ENCODE peak calls at places on chromosomes 16 and 17, in ten cellular contexts. J is A549, L is stomach, D is ovary, O is transverse colon, B is tibial nerve, H is suprapubic skin, S is H1, G is K562, W is sigmoid colon. A is an unnamed sample. For H3K4me1 and H3K9me3, the result is how much of the 10 kb centered on the place peaks cover.

GRCh38 chr17:5950871-5951270 is 119.3 kb upstream of the WSCD1 start:
- DNase-seq in J (no peak), L (no peak), D (no peak), O (no peak), B (no peak), H (no peak), S (no peak), G (no peak), W (no peak), A (no peak)

GRCh38 chr16:89315791-89316581 is 98.5 kb downstream of the ZNF778 start:
- DNase-seq in J (no peak), L (peak), D (no peak), O (peak), B (no peak), H (no peak), S (no peak), G (peak), W (no peak), A (no peak)

GRCh38 chr17:64941045-64941444 is 21.8 kb upstream of the LRRC37A3 start:
- DNase-seq in J (no peak), L (no peak), D (no peak), O (no peak), B (no peak), H (no peak), S (no peak), G (no peak), W (no peak), A (no peak)

GRCh38 chr17:61461967-61462733 is 9.9 kb downstream of the TBX4 start:
- DNase-seq in J (no peak), L (no peak), D (no peak), O (no peak), B (no peak), H (no peak), S (peak), G (peak), W (peak), A (no peak)

GRCh38 chr16:65214196-65214595 is 92.3 kb upstream of the CDH11 start:
- DNase-seq in J (no peak), L (no peak), D (no peak), O (no peak), B (no peak), H (no peak), S (no peak), G (no peak), W (no peak), A (no peak)

GRCh38 chr17:63940584-63940983 is 8.5 kb upstream of the CD79B start:
- DNase-seq in J (no peak), L (no peak), D (no peak), O (no peak), B (no peak), H (no peak), S (no peak), G (no peak), W (no peak), A (no peak)

GRCh38 chr17:40480501-40481003 is 20.9 kb downstream of the TNS4 start:
- DNase-seq in J (peak), L (peak), D (no peak), O (peak), B (no peak), H (no peak), S (no peak), G (no peak), W (no peak), A (no peak)

GRCh38 chr16:67000384-67001158 is 12.2 kb downstream of the CES4A start:
- DNase-seq in J (peak), L (peak), D (peak), O (peak), B (peak), H (peak), S (peak), G (peak), W (peak), A (no peak)

GRCh38 chr17:17781591-17782424 is 55.0 kb downstream of the SREBF1 start:
- DNase-seq in J (peak), L (peak), D (peak), O (peak), B (peak), H (no peak), S (peak), G (no peak), W (peak), A (no peak)

GRCh38 chr17:353213-353837 is 718 bp upstream of the RPH3AL start:
- DNase-seq in J (peak), L (no peak), D (no peak), O (no peak), B (peak), H (no peak), S (no peak), G (no peak), W (no peak), A (no peak)

GRCh38 chr17:71423871-71424546 is 696.8 kb upstream of the SOX9 start:
- DNase-seq in J (no peak), L (no peak), D (no peak), O (no peak), B (no peak), H (no peak), S (no peak), G (no peak), W (no peak), A (no peak)

GRCh38 chr17:7445011-7445927 is at the start of gene CHRNB1:
- DNase-seq in J (peak), L (peak), D (peak), O (peak), B (peak), H (peak), S (peak), G (peak), W (peak), A (peak)

GRCh38 chr17:42067371-42068180 is 17.2 kb upstream of the C17orf113 start:
- DNase-seq in J (peak), L (peak), D (peak), O (peak), B (peak), H (peak), S (peak), G (peak), W (peak), A (peak)

DNA sequence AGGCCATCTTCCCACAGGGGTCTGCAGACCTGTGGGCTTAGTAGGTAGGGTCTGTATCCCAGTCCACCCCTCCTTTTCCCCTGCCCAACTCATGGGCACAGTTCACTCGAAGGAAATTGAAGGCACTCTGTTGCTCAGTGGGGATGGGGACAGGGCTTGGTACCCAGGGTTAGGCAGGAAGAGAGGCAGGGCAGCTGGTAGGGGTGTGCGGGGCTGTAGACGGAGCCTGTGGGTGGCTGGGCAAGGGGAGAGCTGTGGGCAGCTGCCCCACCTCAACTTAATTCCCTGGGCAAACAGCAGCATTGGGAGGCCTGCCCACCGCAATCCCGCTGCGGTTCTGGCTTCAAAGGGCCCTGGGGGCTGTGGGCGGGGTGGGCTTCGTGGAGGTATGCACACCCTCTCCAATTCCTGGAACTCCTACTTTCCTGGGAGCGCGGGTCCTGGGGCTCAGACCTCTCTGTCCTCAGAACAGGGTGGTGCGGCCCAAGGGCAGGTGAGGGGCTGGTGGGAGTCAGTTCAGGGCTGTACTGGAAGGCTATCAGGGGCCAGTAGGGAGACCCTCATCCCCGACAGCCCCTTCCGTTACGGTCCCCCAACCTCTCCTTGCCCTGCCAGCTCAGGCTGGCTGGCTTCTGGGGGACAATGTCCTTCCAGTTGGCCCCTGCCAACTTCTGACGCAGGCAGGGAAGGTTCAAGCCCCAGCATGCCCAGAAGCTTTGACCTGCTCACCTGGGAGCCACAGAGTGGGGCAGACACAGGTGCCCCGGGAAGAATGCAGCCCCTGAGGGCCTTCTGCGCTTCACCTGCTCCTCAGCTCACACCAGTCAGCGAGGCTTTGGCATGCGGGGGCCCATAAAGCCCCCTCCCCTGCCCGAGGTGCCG is 9.1 kb downstream of the FOXJ1 start:
- DNase-seq in J (no peak), L (no peak), D (no peak), O (no peak), B (no peak), H (no peak), S (no peak), G (no peak), W (no peak), A (no peak)
- TF ChIP-seq EP300 in J (no peak), L (no peak), D (no peak), O (no peak), B (no peak), H (no peak), S (no peak), G (no peak), W (no peak), A (no peak)

DNA sequence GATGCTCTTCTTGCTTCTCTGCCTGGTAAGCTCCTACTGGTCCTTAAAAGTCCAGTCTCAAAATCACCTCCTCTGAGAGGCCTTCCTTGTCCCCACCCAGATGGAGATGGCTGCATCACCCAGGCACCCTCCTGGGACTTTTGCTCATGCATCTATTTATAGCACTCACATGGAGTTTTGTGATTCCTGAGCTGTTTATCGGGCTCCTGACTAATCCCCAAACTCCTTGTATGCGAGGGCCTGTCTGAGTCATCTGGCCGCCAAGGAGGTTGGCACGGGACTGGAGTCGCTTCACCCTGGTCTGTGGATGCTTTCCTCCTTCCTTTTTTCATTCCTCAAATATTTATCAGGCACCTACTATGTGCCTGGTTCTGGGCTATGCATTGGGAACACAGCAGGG is 2.3 kb upstream of the MAP2K3 start:
- DNase-seq in J (peak), L (no peak), D (no peak), O (no peak), B (no peak), H (peak), S (no peak), G (no peak), W (peak), A (no peak)
- H3K4me1 ChIP-seq in J (under half), L (under half), D (under half), O (under half), B (under half), H (under half), S (under half), G (under half), W (under half), A (under half)

GRCh38 chr16:35752012-35752772 is 2292.8 kb downstream of the TP53TG3F start:
- DNase-seq in J (no peak), L (no peak), D (no peak), O (no peak), B (no peak), H (no peak), S (no peak), G (no peak), W (no peak), A (peak)

GRCh38 chr16:35749253-35750141 is 2290.1 kb downstream of the TP53TG3F start:
- DNase-seq in J (no peak), L (no peak), D (no peak), O (no peak), B (no peak), H (no peak), S (no peak), G (no peak), W (no peak), A (peak)

GRCh38 chr16:35751191-35751941 is 2292.0 kb downstream of the TP53TG3F start:
- DNase-seq in J (no peak), L (no peak), D (no peak), O (no peak), B (no peak), H (no peak), S (no peak), G (no peak), W (peak), A (peak)

GRCh38 chr16:35750157-35750689 is 2290.8 kb downstream of the TP53TG3F start:
- DNase-seq in J (no peak), L (no peak), D (no peak), O (no peak), B (no peak), H (no peak), S (no peak), G (no peak), W (no peak), A (peak)

DNA sequence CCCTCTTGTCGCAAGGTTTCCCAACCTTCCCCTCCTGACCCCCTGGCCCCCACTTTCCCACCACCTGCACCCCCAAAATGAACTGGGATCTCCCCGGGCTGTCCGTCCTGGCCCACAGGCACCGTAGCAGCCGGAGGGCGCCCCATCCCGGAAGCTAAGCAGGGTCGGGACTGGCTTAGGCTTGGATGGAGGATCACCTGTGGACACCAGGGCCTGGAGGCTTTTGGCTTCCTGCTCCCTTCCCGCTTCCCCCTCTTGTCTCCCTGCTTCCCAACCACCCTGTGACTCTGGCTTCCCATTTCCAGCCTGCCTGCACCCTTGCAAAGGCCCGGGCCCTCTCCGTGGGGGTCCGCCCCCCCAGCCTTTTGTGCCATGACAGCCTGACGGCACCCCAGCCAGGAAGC is 2291.3 kb downstream of the TP53TG3F start:
- DNase-seq in J (no peak), L (no peak), D (no peak), O (no peak), B (no peak), H (no peak), S (no peak), G (no peak), W (no peak), A (peak)
- H3K9me3 ChIP-seq in J (under half), L (under half), D (under half), O (under half), B (under half), H (under half), S (half or more), G (under half), W (under half), A (under half)

GRCh38 chr16:9393601-9394000 is 302.2 kb downstream of the HAPSTR1 start:
- DNase-seq in J (no peak), L (no peak), D (no peak), O (no peak), B (no peak), H (no peak), S (no peak), G (no peak), W (no peak), A (no peak)

GRCh38 chr16:9401173-9401572 is 309.7 kb downstream of the HAPSTR1 start:
- DNase-seq in J (no peak), L (no peak), D (no peak), O (no peak), B (no peak), H (no peak), S (no peak), G (no peak), W (no peak), A (no peak)

GRCh38 chr16:9395958-9396359 is 304.5 kb downstream of the HAPSTR1 start:
- DNase-seq in J (no peak), L (no peak), D (no peak), O (peak), B (no peak), H (no peak), S (no peak), G (no peak), W (no peak), A (no peak)
- TF ChIP-seq EP300 in J (no peak), L (no peak), D (no peak), O (no peak), B (no peak), H (no peak), S (no peak), G (no peak), W (no peak), A (no peak)

GRCh38 chr16:68035227-68035626 is 12.1 kb downstream of the DUS2 start:
- DNase-seq in J (no peak), L (no peak), D (no peak), O (no peak), B (no peak), H (no peak), S (no peak), G (no peak), W (no peak), A (no peak)

GRCh38 chr16:68037820-68038597 is 14.9 kb downstream of the DUS2 start:
- DNase-seq in J (no peak), L (no peak), D (no peak), O (no peak), B (no peak), H (no peak), S (no peak), G (no peak), W (peak), A (no peak)

GRCh38 chr16:68041783-68042182 is 18.7 kb downstream of the DUS2 start:
- DNase-seq in J (no peak), L (no peak), D (no peak), O (no peak), B (no peak), H (no peak), S (no peak), G (no peak), W (peak), A (no peak)

DNA sequence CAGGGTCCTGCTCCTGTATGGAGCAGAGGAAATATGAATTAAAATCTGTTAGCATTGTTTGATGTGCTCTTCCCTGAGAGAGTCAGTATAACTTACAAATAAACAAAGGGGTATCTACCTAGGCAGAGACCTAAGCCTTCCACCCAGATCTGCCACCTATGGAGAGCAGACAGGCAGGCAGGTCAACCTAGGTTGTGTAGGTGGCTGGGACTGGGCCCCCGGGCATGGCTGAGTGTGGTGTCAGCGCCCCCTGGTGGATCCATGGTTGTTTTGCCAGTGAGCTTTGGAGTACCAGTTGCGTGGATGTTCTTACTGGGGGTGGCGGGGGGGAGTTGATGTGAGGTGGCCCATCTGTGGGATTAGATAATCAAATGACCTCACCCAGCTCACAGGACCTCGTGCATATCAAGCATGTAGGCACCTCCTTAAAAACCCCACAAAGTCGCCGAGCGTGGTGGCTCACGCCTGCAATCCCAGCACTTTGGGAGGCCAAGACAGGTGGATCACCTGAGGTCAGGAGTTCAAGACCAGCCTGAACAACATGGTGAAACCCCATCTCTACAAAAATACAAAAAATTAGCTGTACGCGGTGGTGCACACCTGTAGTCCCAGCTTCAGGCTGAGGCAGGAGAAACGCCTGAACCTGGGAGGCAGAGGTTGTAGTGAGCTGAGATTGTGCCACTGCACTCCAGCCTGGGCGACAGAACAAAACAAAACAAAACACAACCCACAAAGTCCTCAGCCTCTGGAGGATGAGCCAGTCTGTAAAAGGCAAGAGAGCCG is 17.6 kb downstream of the DUS2 start:
- DNase-seq in J (peak), L (peak), D (peak), O (peak), B (peak), H (peak), S (peak), G (peak), W (peak), A (peak)
- H3K4me1 ChIP-seq in J (under half), L (under half), D (under half), O (under half), B (under half), H (under half), S (under half), G (under half), W (under half), A (under half)

GRCh38 chr16:1734816-1735215 is 28.8 kb downstream of the MAPK8IP3 start:
- DNase-seq in J (no peak), L (no peak), D (no peak), O (no peak), B (no peak), H (no peak), S (no peak), G (no peak), W (no peak), A (no peak)
- H3K9me3 ChIP-seq in J (under half), L (under half), D (under half), O (under half), B (under half), H (under half), S (half or more), G (under half), W (under half), A (under half)

GRCh38 chr17:77211681-77212080 is 70.9 kb downstream of the SEC14L1 start:
- DNase-seq in J (no peak), L (no peak), D (no peak), O (no peak), B (no peak), H (peak), S (no peak), G (no peak), W (no peak), A (no peak)

GRCh38 chr17:77210946-77211541 is 70.3 kb downstream of the SEC14L1 start:
- DNase-seq in J (no peak), L (no peak), D (no peak), O (no peak), B (no peak), H (peak), S (no peak), G (no peak), W (no peak), A (no peak)

GRCh38 chr17:77213778-77214132 is 73.0 kb downstream of the SEC14L1 start:
- DNase-seq in J (no peak), L (no peak), D (no peak), O (no peak), B (no peak), H (peak), S (no peak), G (no peak), W (peak), A (no peak)

GRCh38 chr17:77212833-77213777 is 72.3 kb downstream of the SEC14L1 start:
- DNase-seq in J (no peak), L (no peak), D (no peak), O (no peak), B (no peak), H (peak), S (no peak), G (no peak), W (no peak), A (no peak)

DNA sequence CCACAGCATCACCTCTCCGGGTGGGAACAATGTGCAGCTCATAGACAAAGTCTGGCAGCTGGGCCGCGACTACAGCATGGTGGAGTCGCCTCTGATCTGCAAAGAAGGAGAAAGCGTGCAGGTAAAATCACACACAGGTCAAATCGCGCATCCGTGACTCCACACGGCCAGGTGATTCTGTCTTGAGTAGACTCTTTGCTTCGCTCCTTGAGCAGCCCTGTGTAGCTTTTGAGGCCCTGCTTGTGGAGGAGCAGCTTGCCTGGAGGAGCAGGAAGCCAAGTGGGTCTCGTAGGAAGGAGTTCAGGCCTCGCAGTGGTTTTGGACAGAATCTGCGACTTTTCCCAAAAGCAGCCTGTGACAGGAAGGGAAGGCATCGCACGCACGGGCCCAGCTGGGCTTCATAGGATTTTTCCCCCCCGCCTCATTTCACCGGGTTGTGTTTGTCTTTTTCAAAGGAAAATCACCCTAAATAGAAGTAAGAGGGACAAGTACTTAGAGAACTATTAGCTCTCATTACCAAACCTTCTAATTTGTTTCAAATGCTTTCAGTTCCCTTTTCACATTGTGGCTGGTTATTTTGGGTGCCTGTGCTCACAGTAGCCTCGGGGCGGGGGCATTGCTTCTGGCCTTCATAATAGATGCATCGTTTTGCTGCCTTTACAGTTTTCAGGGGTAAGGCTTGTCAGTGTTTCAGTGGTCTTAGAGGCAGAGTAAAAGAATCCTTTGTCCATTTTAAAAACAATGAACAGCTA is 71.5 kb downstream of the SEC14L1 start:
- DNase-seq in J (no peak), L (no peak), D (no peak), O (peak), B (no peak), H (peak), S (no peak), G (no peak), W (peak), A (no peak)
- TF ChIP-seq EP300 in J (no peak), L (no peak), D (no peak), O (no peak), B (peak), H (no peak), S (no peak), G (no peak), W (no peak), A (no peak)